ENCODE peak calls at places on chromosomes 5 and 9, in nine cellular contexts. One of them, this sample, is unnamed.

GRCh38 chr5:13553896-13554295 is 390.6 kb downstream of the DNAH5 start:
- DNase-seq in kidney tubule cell: peak
- DNase-seq in activated CD4-positive, alpha-beta memory T cell treated with anti-CD3 and anti-CD28 coated beads for 36 hours: no peak
- DNase-seq in NCI-H1417: no peak
- DNase-seq in adipocyte: no peak
- DNase-seq in anterior cingulate cortex: no peak
- DNase-seq in cardiac fibroblast: no peak
- DNase-seq in cardiac muscle cell: peak
- DNase-seq in GM04504: no peak
- DNase-seq in this sample: no peak

GRCh38 chr5:164186550-164186949 is 681.1 kb downstream of the MAT2B start:
- DNase-seq in kidney tubule cell: no peak
- DNase-seq in activated CD4-positive, alpha-beta memory T cell treated with anti-CD3 and anti-CD28 coated beads for 36 hours: no peak
- DNase-seq in NCI-H1417: no peak
- DNase-seq in adipocyte: no peak
- DNase-seq in anterior cingulate cortex: no peak
- DNase-seq in cardiac fibroblast: no peak
- DNase-seq in cardiac muscle cell: no peak
- DNase-seq in GM04504: no peak
- DNase-seq in this sample: no peak

GRCh38 chr5:76954383-76954763 is 1.5 kb downstream of the CRHBP start:
- DNase-seq in kidney tubule cell: no peak
- DNase-seq in activated CD4-positive, alpha-beta memory T cell treated with anti-CD3 and anti-CD28 coated beads for 36 hours: no peak
- DNase-seq in NCI-H1417: no peak
- DNase-seq in adipocyte: no peak
- DNase-seq in anterior cingulate cortex: no peak
- DNase-seq in cardiac fibroblast: no peak
- DNase-seq in cardiac muscle cell: no peak
- DNase-seq in GM04504: no peak
- DNase-seq in this sample: no peak

GRCh38 chr5:88818296-88818695 is 64.7 kb downstream of the MEF2C start:
- DNase-seq in kidney tubule cell: no peak
- DNase-seq in activated CD4-positive, alpha-beta memory T cell treated with anti-CD3 and anti-CD28 coated beads for 36 hours: no peak
- DNase-seq in NCI-H1417: no peak
- DNase-seq in adipocyte: no peak
- DNase-seq in anterior cingulate cortex: no peak
- DNase-seq in cardiac fibroblast: no peak
- DNase-seq in cardiac muscle cell: no peak
- DNase-seq in GM04504: no peak
- DNase-seq in this sample: no peak

GRCh38 chr5:77129386-77129785 is 42.3 kb upstream of the ZBED3 start:
- DNase-seq in kidney tubule cell: peak
- DNase-seq in activated CD4-positive, alpha-beta memory T cell treated with anti-CD3 and anti-CD28 coated beads for 36 hours: peak
- DNase-seq in NCI-H1417: peak
- DNase-seq in adipocyte: peak
- DNase-seq in anterior cingulate cortex: no peak
- DNase-seq in cardiac fibroblast: peak
- DNase-seq in cardiac muscle cell: peak
- DNase-seq in GM04504: no peak
- DNase-seq in this sample: peak

GRCh38 chr9:116594552-116594951 is 92.6 kb upstream of the TRIM32 start:
- DNase-seq in kidney tubule cell: peak
- DNase-seq in activated CD4-positive, alpha-beta memory T cell treated with anti-CD3 and anti-CD28 coated beads for 36 hours: peak
- DNase-seq in NCI-H1417: no peak
- DNase-seq in adipocyte: peak
- DNase-seq in anterior cingulate cortex: no peak
- DNase-seq in cardiac fibroblast: peak
- DNase-seq in cardiac muscle cell: no peak
- DNase-seq in GM04504: peak
- DNase-seq in this sample: peak

GRCh38 chr9:130128782-130129424 is 43.3 kb upstream of the NCS1 start:
- DNase-seq in kidney tubule cell: peak
- DNase-seq in activated CD4-positive, alpha-beta memory T cell treated with anti-CD3 and anti-CD28 coated beads for 36 hours: peak
- DNase-seq in NCI-H1417: no peak
- DNase-seq in adipocyte: peak
- DNase-seq in anterior cingulate cortex: no peak
- DNase-seq in cardiac fibroblast: peak
- DNase-seq in cardiac muscle cell: peak
- DNase-seq in GM04504: no peak
- DNase-seq in this sample: peak

GRCh38 chr5:88459971-88460370 is 191.3 kb upstream of the TMEM161B start:
- DNase-seq in kidney tubule cell: no peak
- DNase-seq in activated CD4-positive, alpha-beta memory T cell treated with anti-CD3 and anti-CD28 coated beads for 36 hours: no peak
- DNase-seq in NCI-H1417: no peak
- DNase-seq in adipocyte: no peak
- DNase-seq in anterior cingulate cortex: no peak
- DNase-seq in cardiac fibroblast: no peak
- DNase-seq in cardiac muscle cell: no peak
- DNase-seq in GM04504: no peak
- DNase-seq in this sample: no peak

GRCh38 chr9:6149315-6149714 is 66.3 kb upstream of the IL33 start:
- DNase-seq in kidney tubule cell: no peak
- DNase-seq in activated CD4-positive, alpha-beta memory T cell treated with anti-CD3 and anti-CD28 coated beads for 36 hours: no peak
- DNase-seq in NCI-H1417: no peak
- DNase-seq in adipocyte: no peak
- DNase-seq in anterior cingulate cortex: no peak
- DNase-seq in cardiac fibroblast: peak
- DNase-seq in cardiac muscle cell: no peak
- DNase-seq in GM04504: no peak
- DNase-seq in this sample: no peak

GRCh38 chr5:111131356-111131755 is 39.2 kb downstream of the WDR36 start:
- DNase-seq in kidney tubule cell: peak
- DNase-seq in activated CD4-positive, alpha-beta memory T cell treated with anti-CD3 and anti-CD28 coated beads for 36 hours: no peak
- DNase-seq in NCI-H1417: no peak
- DNase-seq in adipocyte: no peak
- DNase-seq in anterior cingulate cortex: no peak
- DNase-seq in cardiac fibroblast: no peak
- DNase-seq in cardiac muscle cell: no peak
- DNase-seq in GM04504: no peak
- DNase-seq in this sample: no peak

GRCh38 chr9:120904061-120904998 is 22.3 kb downstream of the TRAF1 start:
- DNase-seq in kidney tubule cell: no peak
- DNase-seq in activated CD4-positive, alpha-beta memory T cell treated with anti-CD3 and anti-CD28 coated beads for 36 hours: peak
- DNase-seq in NCI-H1417: no peak
- DNase-seq in adipocyte: no peak
- DNase-seq in anterior cingulate cortex: no peak
- DNase-seq in cardiac fibroblast: no peak
- DNase-seq in cardiac muscle cell: no peak
- DNase-seq in GM04504: no peak
- DNase-seq in this sample: no peak

GRCh38 chr5:89327621-89328020 is 444.6 kb upstream of the MEF2C start:
- DNase-seq in kidney tubule cell: no peak
- DNase-seq in activated CD4-positive, alpha-beta memory T cell treated with anti-CD3 and anti-CD28 coated beads for 36 hours: no peak
- DNase-seq in NCI-H1417: no peak
- DNase-seq in adipocyte: no peak
- DNase-seq in anterior cingulate cortex: no peak
- DNase-seq in cardiac fibroblast: no peak
- DNase-seq in cardiac muscle cell: no peak
- DNase-seq in GM04504: no peak
- DNase-seq in this sample: no peak

GRCh38 chr9:14441976-14442651 is 128.2 kb upstream of the NFIB start:
- DNase-seq in kidney tubule cell: no peak
- DNase-seq in activated CD4-positive, alpha-beta memory T cell treated with anti-CD3 and anti-CD28 coated beads for 36 hours: no peak
- DNase-seq in NCI-H1417: no peak
- DNase-seq in adipocyte: no peak
- DNase-seq in anterior cingulate cortex: no peak
- DNase-seq in cardiac fibroblast: peak
- DNase-seq in cardiac muscle cell: peak
- DNase-seq in GM04504: no peak
- DNase-seq in this sample: peak

GRCh38 chr5:76854644-76855043 is 4.8 kb downstream of the S100Z start:
- DNase-seq in kidney tubule cell: no peak
- DNase-seq in activated CD4-positive, alpha-beta memory T cell treated with anti-CD3 and anti-CD28 coated beads for 36 hours: no peak
- DNase-seq in NCI-H1417: no peak
- DNase-seq in adipocyte: no peak
- DNase-seq in anterior cingulate cortex: no peak
- DNase-seq in cardiac fibroblast: no peak
- DNase-seq in cardiac muscle cell: no peak
- DNase-seq in GM04504: no peak
- DNase-seq in this sample: no peak

GRCh38 chr5:93281980-93282772 is 298.8 kb downstream of the NR2F1-AS1 start:
- DNase-seq in kidney tubule cell: no peak
- DNase-seq in activated CD4-positive, alpha-beta memory T cell treated with anti-CD3 and anti-CD28 coated beads for 36 hours: no peak
- DNase-seq in NCI-H1417: no peak
- DNase-seq in adipocyte: no peak
- DNase-seq in anterior cingulate cortex: no peak
- DNase-seq in cardiac fibroblast: no peak
- DNase-seq in cardiac muscle cell: no peak
- DNase-seq in GM04504: no peak
- DNase-seq in this sample: no peak

GRCh38 chr9:27629425-27629824 is 56.1 kb upstream of the C9orf72 start:
- DNase-seq in kidney tubule cell: no peak
- DNase-seq in activated CD4-positive, alpha-beta memory T cell treated with anti-CD3 and anti-CD28 coated beads for 36 hours: no peak
- DNase-seq in NCI-H1417: no peak
- DNase-seq in adipocyte: no peak
- DNase-seq in anterior cingulate cortex: no peak
- DNase-seq in cardiac fibroblast: no peak
- DNase-seq in cardiac muscle cell: no peak
- DNase-seq in GM04504: no peak
- DNase-seq in this sample: no peak

GRCh38 chr9:706606-707451 is 134.7 kb upstream of the DMRT1 start:
- DNase-seq in kidney tubule cell: peak
- DNase-seq in activated CD4-positive, alpha-beta memory T cell treated with anti-CD3 and anti-CD28 coated beads for 36 hours: peak
- DNase-seq in NCI-H1417: peak
- DNase-seq in adipocyte: peak
- DNase-seq in anterior cingulate cortex: peak
- DNase-seq in cardiac fibroblast: peak
- DNase-seq in cardiac muscle cell: peak
- DNase-seq in GM04504: peak
- DNase-seq in this sample: peak

GRCh38 chr9:90770339-90770738 is 31.3 kb upstream of the SYK start:
- DNase-seq in kidney tubule cell: no peak
- DNase-seq in activated CD4-positive, alpha-beta memory T cell treated with anti-CD3 and anti-CD28 coated beads for 36 hours: no peak
- DNase-seq in NCI-H1417: no peak
- DNase-seq in adipocyte: no peak
- DNase-seq in anterior cingulate cortex: no peak
- DNase-seq in cardiac fibroblast: no peak
- DNase-seq in cardiac muscle cell: no peak
- DNase-seq in GM04504: no peak
- DNase-seq in this sample: no peak

GRCh38 chr5:67214713-67215591 is 18.4 kb upstream of the CD180 start:
- DNase-seq in kidney tubule cell: peak
- DNase-seq in activated CD4-positive, alpha-beta memory T cell treated with anti-CD3 and anti-CD28 coated beads for 36 hours: no peak
- DNase-seq in NCI-H1417: no peak
- DNase-seq in adipocyte: no peak
- DNase-seq in anterior cingulate cortex: no peak
- DNase-seq in cardiac fibroblast: no peak
- DNase-seq in cardiac muscle cell: no peak
- DNase-seq in GM04504: no peak
- DNase-seq in this sample: no peak

GRCh38 chr5:158684469-158684868 is 415.2 kb downstream of the EBF1 start:
- DNase-seq in kidney tubule cell: no peak
- DNase-seq in activated CD4-positive, alpha-beta memory T cell treated with anti-CD3 and anti-CD28 coated beads for 36 hours: no peak
- DNase-seq in NCI-H1417: no peak
- DNase-seq in adipocyte: no peak
- DNase-seq in anterior cingulate cortex: no peak
- DNase-seq in cardiac fibroblast: no peak
- DNase-seq in cardiac muscle cell: no peak
- DNase-seq in GM04504: no peak
- DNase-seq in this sample: no peak

GRCh38 chr5:43769576-43770352 is 166.8 kb downstream of the NNT start:
- DNase-seq in kidney tubule cell: no peak
- DNase-seq in activated CD4-positive, alpha-beta memory T cell treated with anti-CD3 and anti-CD28 coated beads for 36 hours: no peak
- DNase-seq in NCI-H1417: no peak
- DNase-seq in adipocyte: peak
- DNase-seq in anterior cingulate cortex: no peak
- DNase-seq in cardiac fibroblast: peak
- DNase-seq in cardiac muscle cell: no peak
- DNase-seq in GM04504: peak
- DNase-seq in this sample: peak

GRCh38 chr5:57600321-57600720 is 117.7 kb upstream of the ACTBL2 start:
- DNase-seq in kidney tubule cell: peak
- DNase-seq in activated CD4-positive, alpha-beta memory T cell treated with anti-CD3 and anti-CD28 coated beads for 36 hours: no peak
- DNase-seq in NCI-H1417: no peak
- DNase-seq in adipocyte: no peak
- DNase-seq in anterior cingulate cortex: no peak
- DNase-seq in cardiac fibroblast: no peak
- DNase-seq in cardiac muscle cell: no peak
- DNase-seq in GM04504: no peak
- DNase-seq in this sample: no peak

GRCh38 chr9:110742741-110743371 is 74.3 kb downstream of the MUSK start:
- DNase-seq in kidney tubule cell: peak
- DNase-seq in activated CD4-positive, alpha-beta memory T cell treated with anti-CD3 and anti-CD28 coated beads for 36 hours: no peak
- DNase-seq in NCI-H1417: peak
- DNase-seq in adipocyte: peak
- DNase-seq in anterior cingulate cortex: no peak
- DNase-seq in cardiac fibroblast: peak
- DNase-seq in cardiac muscle cell: no peak
- DNase-seq in GM04504: no peak
- DNase-seq in this sample: peak

GRCh38 chr5:153831976-153832375 is 206.7 kb downstream of the FAM114A2 start:
- DNase-seq in kidney tubule cell: no peak
- DNase-seq in activated CD4-positive, alpha-beta memory T cell treated with anti-CD3 and anti-CD28 coated beads for 36 hours: no peak
- DNase-seq in NCI-H1417: peak
- DNase-seq in adipocyte: peak
- DNase-seq in anterior cingulate cortex: no peak
- DNase-seq in cardiac fibroblast: peak
- DNase-seq in cardiac muscle cell: peak
- DNase-seq in GM04504: no peak
- DNase-seq in this sample: peak

GRCh38 chr9:132037470-132037869 is 42.2 kb downstream of the MED27 start:
- DNase-seq in kidney tubule cell: no peak
- DNase-seq in activated CD4-positive, alpha-beta memory T cell treated with anti-CD3 and anti-CD28 coated beads for 36 hours: no peak
- DNase-seq in NCI-H1417: peak
- DNase-seq in adipocyte: no peak
- DNase-seq in anterior cingulate cortex: no peak
- DNase-seq in cardiac fibroblast: no peak
- DNase-seq in cardiac muscle cell: no peak
- DNase-seq in GM04504: no peak
- DNase-seq in this sample: no peak

GRCh38 chr9:7097040-7097715 is 339.4 kb downstream of the KDM4C start:
- DNase-seq in kidney tubule cell: peak
- DNase-seq in activated CD4-positive, alpha-beta memory T cell treated with anti-CD3 and anti-CD28 coated beads for 36 hours: no peak
- DNase-seq in NCI-H1417: no peak
- DNase-seq in adipocyte: no peak
- DNase-seq in anterior cingulate cortex: no peak
- DNase-seq in cardiac fibroblast: no peak
- DNase-seq in cardiac muscle cell: no peak
- DNase-seq in GM04504: no peak
- DNase-seq in this sample: no peak

GRCh38 chr9:96505316-96505991 is 55.5 kb downstream of the HABP4 start:
- DNase-seq in kidney tubule cell: no peak
- DNase-seq in activated CD4-positive, alpha-beta memory T cell treated with anti-CD3 and anti-CD28 coated beads for 36 hours: no peak
- DNase-seq in NCI-H1417: no peak
- DNase-seq in adipocyte: no peak
- DNase-seq in anterior cingulate cortex: no peak
- DNase-seq in cardiac fibroblast: no peak
- DNase-seq in cardiac muscle cell: no peak
- DNase-seq in GM04504: no peak
- DNase-seq in this sample: peak

GRCh38 chr5:142826741-142827492 is 56.7 kb downstream of the ARHGAP26 start:
- DNase-seq in kidney tubule cell: peak
- DNase-seq in activated CD4-positive, alpha-beta memory T cell treated with anti-CD3 and anti-CD28 coated beads for 36 hours: peak
- DNase-seq in NCI-H1417: no peak
- DNase-seq in adipocyte: peak
- DNase-seq in anterior cingulate cortex: no peak
- DNase-seq in cardiac fibroblast: peak
- DNase-seq in cardiac muscle cell: no peak
- DNase-seq in GM04504: peak
- DNase-seq in this sample: peak

GRCh38 chr9:130500340-130500771 is 55.6 kb downstream of the ASS1 start:
- DNase-seq in kidney tubule cell: no peak
- DNase-seq in activated CD4-positive, alpha-beta memory T cell treated with anti-CD3 and anti-CD28 coated beads for 36 hours: no peak
- DNase-seq in NCI-H1417: peak
- DNase-seq in adipocyte: no peak
- DNase-seq in anterior cingulate cortex: no peak
- DNase-seq in cardiac fibroblast: no peak
- DNase-seq in cardiac muscle cell: no peak
- DNase-seq in GM04504: no peak
- DNase-seq in this sample: no peak

GRCh38 chr9:129138476-129139232 is 27.4 kb downstream of the PTPA start:
- DNase-seq in kidney tubule cell: peak
- DNase-seq in activated CD4-positive, alpha-beta memory T cell treated with anti-CD3 and anti-CD28 coated beads for 36 hours: no peak
- DNase-seq in NCI-H1417: no peak
- DNase-seq in adipocyte: peak
- DNase-seq in anterior cingulate cortex: no peak
- DNase-seq in cardiac fibroblast: peak
- DNase-seq in cardiac muscle cell: peak
- DNase-seq in GM04504: no peak
- DNase-seq in this sample: peak

GRCh38 chr5:463301-463700 is 20.3 kb downstream of the EXOC3 start:
- DNase-seq in kidney tubule cell: no peak
- DNase-seq in activated CD4-positive, alpha-beta memory T cell treated with anti-CD3 and anti-CD28 coated beads for 36 hours: no peak
- DNase-seq in NCI-H1417: no peak
- DNase-seq in adipocyte: no peak
- DNase-seq in anterior cingulate cortex: no peak
- DNase-seq in cardiac fibroblast: no peak
- DNase-seq in cardiac muscle cell: no peak
- DNase-seq in GM04504: no peak
- DNase-seq in this sample: no peak

This sample was measured in AG10803.